ENCODE peak calls at places on chromosomes 11 and 22, in four cellular contexts. M is NB4, C is glutamatergic neuron, Q is fibroblast of mammary gland. J is an unnamed sample.

GRCh38 chr11:28965824-28966223 is 857.6 kb downstream of the METTL15 start:
- DNase-seq in Q (no peak), C (no peak), M (no peak), J (no peak)

GRCh38 chr22:43152001-43152354 is 619 bp downstream of the TSPO start:
- DNase-seq in C (no peak), Q (no peak), M (no peak), J (peak; percentile 24)

GRCh38 chr11:42972741-42973140 is 339.1 kb upstream of the API5 start:
- DNase-seq in C (no peak), M (no peak), Q (no peak), J (no peak)

GRCh38 chr11:127843483-127844396 is 743.6 kb downstream of the ETS1 start:
- DNase-seq in M (peak; percentile 65), C (peak; percentile 91), Q (peak; percentile 63), J (peak; percentile 85)

GRCh38 chr11:81359476-81359875 is 1374.2 kb downstream of the FAM181B start:
- DNase-seq in M (no peak), Q (peak; percentile 2), C (no peak), J (no peak)

GRCh38 chr11:70834277-70834940 is 418.0 kb downstream of the SHANK2 start:
- DNase-seq in Q (no peak), C (no peak), M (no peak), J (no peak)

GRCh38 chr11:110777765-110778164 is 65.5 kb upstream of the ARHGAP20 start:
- DNase-seq in C (no peak), M (peak; percentile 11), Q (peak; percentile 83), J (no peak)

GRCh38 chr11:77267910-77268309 is 33.6 kb downstream of the GDPD4 start:
- DNase-seq in Q (peak; percentile 92), M (no peak), C (no peak), J (no peak)

GRCh38 chr11:74755395-74755995 is 6.8 kb downstream of the RNF169 start:
- DNase-seq in Q (peak; percentile 27), M (peak; percentile 19), C (no peak), J (no peak)

GRCh38 chr11:65377036-65377435 is 5.4 kb downstream of the SLC25A45 start:
- DNase-seq in Q (no peak), C (no peak), M (no peak), J (no peak)

GRCh38 chr11:76234704-76235232 is 28.5 kb upstream of the WNT11 start:
- DNase-seq in Q (peak; percentile 71), C (no peak), M (no peak), J (no peak)

GRCh38 chr22:46660604-46661201 is 40.5 kb downstream of the GRAMD4 start:
- DNase-seq in Q (no peak), M (no peak), C (no peak), J (no peak)

GRCh38 chr11:134488913-134489312 is 76.9 kb upstream of the B3GAT1 start:
- DNase-seq in M (no peak), Q (no peak), C (no peak), J (no peak)

GRCh38 chr11:34599406-34599901 is 21.4 kb upstream of the EHF start:
- DNase-seq in Q (peak; percentile 82), C (no peak), M (no peak), J (no peak)

GRCh38 chr11:30585892-30586250 is 282 bp downstream of the MPPED2 start:
- DNase-seq in Q (no peak), C (peak; percentile 71), M (no peak), J (peak; percentile 4)

GRCh38 chr11:95920460-95921105 is 3.3 kb downstream of the MTMR2 start:
- DNase-seq in C (no peak), M (peak; percentile 18), Q (peak; percentile 54), J (no peak)

GRCh38 chr11:1778141-1778911 is 14.6 kb upstream of the CTSD start:
- DNase-seq in C (no peak), M (peak; percentile 58), Q (no peak), J (no peak)

GRCh38 chr11:75191330-75191717 is 40.4 kb downstream of the SLCO2B1 start:
- DNase-seq in M (no peak), C (peak; percentile 57), Q (no peak), J (no peak)

GRCh38 chr11:113184498-113184897 is 129.9 kb upstream of the TTC12 start:
- DNase-seq in Q (peak; percentile 90), C (no peak), M (peak; percentile 33), J (no peak)

GRCh38 chr22:33940741-33941140 is 20.5 kb upstream of the LARGE1 start:
- DNase-seq in M (no peak), C (no peak), Q (no peak), J (no peak)

GRCh38 chr11:65016705-65017104 is 2.7 kb downstream of the ARL2 start:
- DNase-seq in M (peak; percentile 38), Q (no peak), C (no peak), J (no peak)

GRCh38 chr22:36644333-36644757 is 59.2 kb downstream of the CACNG2 start:
- DNase-seq in Q (peak; percentile 95), C (no peak), M (peak; percentile 71), J (peak; percentile 45)

DNA sequence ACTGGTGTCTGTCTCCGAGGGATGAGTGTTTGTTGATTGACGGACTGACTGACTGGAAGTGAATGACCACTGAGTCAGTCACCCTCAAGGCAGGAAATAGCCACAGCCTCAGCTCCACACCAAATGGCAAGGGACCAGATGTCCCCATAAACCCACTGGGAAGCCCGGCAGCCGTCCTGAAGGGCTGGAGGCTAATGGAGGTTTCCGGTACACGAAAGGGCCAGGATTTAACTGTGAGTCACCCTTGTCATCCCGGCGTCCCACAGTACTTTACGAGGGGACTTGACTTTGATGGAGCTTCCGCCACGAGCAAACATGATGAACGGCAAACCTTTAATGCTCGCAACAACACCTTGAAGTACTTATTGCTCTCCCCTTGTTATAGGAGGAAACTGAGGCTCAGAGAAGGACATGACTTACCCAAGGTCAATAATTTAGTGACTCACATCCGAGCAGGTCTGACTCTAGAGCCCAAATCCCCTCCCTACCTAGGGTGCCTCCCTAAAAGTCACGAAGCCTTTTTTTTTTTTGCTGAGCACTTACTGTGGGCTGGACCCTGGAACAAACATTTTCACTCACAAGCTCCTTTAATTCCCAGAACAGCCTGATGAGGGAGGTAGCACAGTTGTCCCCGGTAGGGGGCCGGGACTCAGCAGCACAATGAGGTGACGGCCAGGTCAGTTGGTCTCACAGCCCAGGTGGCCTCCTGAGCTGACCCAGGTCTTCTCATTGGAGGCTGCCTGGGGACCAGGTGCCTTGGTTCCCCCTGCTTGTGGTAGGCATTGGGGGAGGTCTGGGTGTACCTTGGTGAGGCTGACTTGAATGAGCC is 25.2 kb upstream of the GCAT start:
- DNase-seq in Q (peak; percentile 57), C (no peak), M (no peak), J (no peak)
- TF ChIP-seq CTCF in Q (no peak), C (no peak), M (no peak), J (no peak)

GRCh38 chr11:103202048-103202651 is 92.9 kb downstream of the DYNC2H1 start:
- DNase-seq in C (no peak), Q (peak; percentile 61), M (peak; percentile 44), J (no peak)
- TF ChIP-seq CTCF in C (peak; percentile 26), Q (peak; percentile 89), M (peak; percentile 52), J (peak; percentile 53)

DNA sequence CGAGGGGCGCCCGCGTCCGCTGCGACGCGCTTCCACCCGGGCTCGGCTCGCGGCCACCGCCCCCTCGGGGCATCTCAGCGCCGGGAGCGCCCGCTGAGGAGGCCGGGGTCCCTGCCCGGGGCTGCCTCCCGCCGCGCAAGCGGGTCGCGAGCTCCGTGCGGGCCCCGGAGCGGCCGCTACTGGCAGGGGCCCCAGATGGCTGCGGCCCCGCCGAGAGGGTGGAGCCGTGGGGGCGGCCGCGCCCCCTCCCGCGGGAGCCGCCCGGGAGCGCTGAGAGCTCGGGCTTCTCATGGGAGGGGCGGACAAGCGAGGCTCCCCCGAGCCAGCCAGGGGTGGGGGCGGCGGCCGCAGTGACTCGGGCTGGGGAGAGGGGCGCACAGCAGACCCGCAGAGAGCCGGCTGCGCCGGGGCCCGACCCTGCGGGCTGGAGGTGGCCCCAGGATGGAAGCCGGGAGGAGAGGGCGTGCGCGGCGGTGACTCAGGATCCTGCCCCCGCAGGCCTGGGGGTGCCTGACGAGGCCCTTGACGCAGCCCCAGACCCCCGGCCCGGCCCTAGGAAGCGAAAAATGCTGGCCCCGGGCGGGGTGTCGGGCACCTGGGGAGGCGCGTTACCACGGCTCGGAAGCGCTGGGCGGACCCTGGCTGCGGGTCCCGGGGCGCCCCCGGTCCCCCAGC is 606 bp upstream of the ZFTA start:
- DNase-seq in C (peak; percentile 75), Q (peak; percentile 27), M (peak; percentile 60), J (peak; percentile 72)
- TF ChIP-seq CTCF in C (no peak), Q (no peak), M (no peak), J (no peak)

GRCh38 chr22:50699754-50700386 is 27.2 kb downstream of the SHANK3 start:
- DNase-seq in M (no peak), C (peak; percentile 26), Q (no peak), J (no peak)
- TF ChIP-seq CTCF in M (peak; percentile 3), C (no peak), Q (no peak), J (no peak)

GRCh38 chr11:9562716-9563115 is 10.8 kb upstream of the WEE1 start:
- DNase-seq in C (no peak), Q (no peak), M (no peak), J (peak; percentile 20)
- TF ChIP-seq CTCF in C (no peak), Q (no peak), M (no peak), J (no peak)

GRCh38 chr11:47672283-47672730 is 29.9 kb upstream of the MTCH2 start:
- DNase-seq in C (no peak), M (peak; percentile 9), Q (peak; percentile 30), J (no peak)
- TF ChIP-seq CTCF in C (no peak), M (no peak), Q (no peak), J (no peak)

DNA sequence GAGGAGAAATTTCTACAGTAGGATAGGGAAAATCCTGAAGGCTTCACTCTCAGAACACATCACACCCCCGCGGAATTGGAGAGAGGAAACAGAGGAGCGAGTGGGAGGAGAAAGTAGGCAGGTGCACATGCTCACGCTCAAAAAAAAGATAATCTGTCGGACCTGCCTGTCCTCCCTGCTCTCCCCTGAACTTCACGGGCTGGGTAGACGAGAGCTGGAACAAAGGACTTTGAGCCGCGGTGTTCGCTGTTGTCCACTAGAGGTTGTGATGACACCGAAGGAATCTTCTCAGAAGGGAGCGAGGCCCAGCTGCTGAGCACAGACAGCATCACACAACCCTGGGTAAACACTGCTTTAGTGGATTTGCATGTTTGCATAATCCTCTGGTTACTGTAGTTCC is 5.0 kb downstream of the SEZ6L start:
- DNase-seq in M (peak; percentile 15), C (peak; percentile 61), Q (no peak), J (no peak)
- TF ChIP-seq CTCF in M (no peak), C (peak; percentile 53), Q (no peak), J (no peak)